ENCODE peak calls at places on chromosomes 16 and 17, in six cellular contexts. One of them, this sample, is unnamed.

GRCh38 chr16:35215287-35215686 is 1755.9 kb downstream of the TP53TG3F start:
- DNase-seq in fibroblast of villous mesenchyme: no peak
- DNase-seq in neural progenitor cell: no peak
- DNase-seq in GM06990: no peak
- DNase-seq in adrenal gland: no peak
- DNase-seq in progenitor cell of endocrine pancreas: no peak
- DNase-seq in this sample: no peak

GRCh38 chr17:83083368-83084201 is 4.2 kb downstream of the METRNL start:
- DNase-seq in fibroblast of villous mesenchyme: peak
- DNase-seq in neural progenitor cell: no peak
- DNase-seq in GM06990: no peak
- DNase-seq in adrenal gland: no peak
- DNase-seq in progenitor cell of endocrine pancreas: no peak
- DNase-seq in this sample: no peak

GRCh38 chr16:50878966-50879615 is 137.2 kb downstream of the CYLD start:
- DNase-seq in fibroblast of villous mesenchyme: no peak
- DNase-seq in neural progenitor cell: peak
- DNase-seq in GM06990: no peak
- DNase-seq in adrenal gland: no peak
- DNase-seq in progenitor cell of endocrine pancreas: no peak
- DNase-seq in this sample: peak

GRCh38 chr17:77958716-77959215 is 263 bp downstream of the TNRC6C start:
- DNase-seq in fibroblast of villous mesenchyme: no peak
- DNase-seq in neural progenitor cell: no peak
- DNase-seq in GM06990: no peak
- DNase-seq in adrenal gland: no peak
- DNase-seq in progenitor cell of endocrine pancreas: peak
- DNase-seq in this sample: no peak

GRCh38 chr17:77725851-77726250 is 232.7 kb upstream of the TNRC6C start:
- DNase-seq in fibroblast of villous mesenchyme: no peak
- DNase-seq in neural progenitor cell: no peak
- DNase-seq in GM06990: no peak
- DNase-seq in adrenal gland: peak
- DNase-seq in progenitor cell of endocrine pancreas: no peak
- DNase-seq in this sample: no peak

GRCh38 chr17:41185001-41185400 is 290 bp upstream of the KRTAP4-1 start:
- DNase-seq in fibroblast of villous mesenchyme: no peak
- DNase-seq in neural progenitor cell: no peak
- DNase-seq in GM06990: no peak
- DNase-seq in adrenal gland: no peak
- DNase-seq in progenitor cell of endocrine pancreas: no peak
- DNase-seq in this sample: no peak

GRCh38 chr16:17345043-17345442 is 125.7 kb downstream of the XYLT1 start:
- DNase-seq in fibroblast of villous mesenchyme: no peak
- DNase-seq in neural progenitor cell: no peak
- DNase-seq in GM06990: no peak
- DNase-seq in adrenal gland: peak
- DNase-seq in progenitor cell of endocrine pancreas: no peak
- DNase-seq in this sample: peak

GRCh38 chr17:6755731-6756184 is at the start of gene XAF1:
- DNase-seq in fibroblast of villous mesenchyme: peak
- DNase-seq in neural progenitor cell: no peak
- DNase-seq in GM06990: peak
- DNase-seq in adrenal gland: peak
- DNase-seq in progenitor cell of endocrine pancreas: no peak
- DNase-seq in this sample: peak

GRCh38 chr16:57600048-57600835 is 28.2 kb upstream of the ADGRG1 start:
- DNase-seq in fibroblast of villous mesenchyme: no peak
- DNase-seq in neural progenitor cell: peak
- DNase-seq in GM06990: peak
- DNase-seq in adrenal gland: peak
- DNase-seq in progenitor cell of endocrine pancreas: peak
- DNase-seq in this sample: peak

GRCh38 chr17:36665417-36665816 is 64.0 kb downstream of the MRM1 start:
- DNase-seq in fibroblast of villous mesenchyme: no peak
- DNase-seq in neural progenitor cell: no peak
- DNase-seq in GM06990: no peak
- DNase-seq in adrenal gland: no peak
- DNase-seq in progenitor cell of endocrine pancreas: no peak
- DNase-seq in this sample: no peak

GRCh38 chr17:59844884-59845594 is 47.7 kb downstream of the TUBD1 start:
- DNase-seq in fibroblast of villous mesenchyme: peak
- DNase-seq in neural progenitor cell: no peak
- DNase-seq in GM06990: no peak
- DNase-seq in adrenal gland: peak
- DNase-seq in progenitor cell of endocrine pancreas: no peak
- DNase-seq in this sample: no peak

GRCh38 chr17:76867578-76868175 is 527 bp upstream of the MGAT5B start:
- DNase-seq in fibroblast of villous mesenchyme: peak
- DNase-seq in neural progenitor cell: no peak
- DNase-seq in GM06990: no peak
- DNase-seq in adrenal gland: no peak
- DNase-seq in progenitor cell of endocrine pancreas: no peak
- DNase-seq in this sample: peak

GRCh38 chr16:66480265-66481080 is 53.4 kb downstream of the BEAN1 start:
- DNase-seq in fibroblast of villous mesenchyme: no peak
- DNase-seq in neural progenitor cell: no peak
- DNase-seq in GM06990: no peak
- DNase-seq in adrenal gland: peak
- DNase-seq in progenitor cell of endocrine pancreas: no peak
- DNase-seq in this sample: no peak

GRCh38 chr16:71626018-71626857 is at the start of gene MARVELD3:
- DNase-seq in fibroblast of villous mesenchyme: no peak
- DNase-seq in neural progenitor cell: peak
- DNase-seq in GM06990: peak
- DNase-seq in adrenal gland: no peak
- DNase-seq in progenitor cell of endocrine pancreas: peak
- DNase-seq in this sample: peak

GRCh38 chr16:62041401-62041800 is 5.2 kb upstream of the CDH8 start:
- DNase-seq in fibroblast of villous mesenchyme: peak
- DNase-seq in neural progenitor cell: peak
- DNase-seq in GM06990: no peak
- DNase-seq in adrenal gland: no peak
- DNase-seq in progenitor cell of endocrine pancreas: peak
- DNase-seq in this sample: peak

GRCh38 chr17:49290690-49291326 is 60.2 kb upstream of the PHOSPHO1 start:
- DNase-seq in fibroblast of villous mesenchyme: peak
- DNase-seq in neural progenitor cell: peak
- DNase-seq in GM06990: no peak
- DNase-seq in adrenal gland: no peak
- DNase-seq in progenitor cell of endocrine pancreas: no peak
- DNase-seq in this sample: peak

GRCh38 chr17:73641779-73642580 is 2.3 kb downstream of the SDK2 start:
- DNase-seq in fibroblast of villous mesenchyme: no peak
- DNase-seq in neural progenitor cell: peak
- DNase-seq in GM06990: no peak
- DNase-seq in adrenal gland: no peak
- DNase-seq in progenitor cell of endocrine pancreas: no peak
- DNase-seq in this sample: no peak

GRCh38 chr16:1153480-1154160 is 714 bp downstream of the CACNA1H start:
- DNase-seq in fibroblast of villous mesenchyme: no peak
- DNase-seq in neural progenitor cell: peak
- DNase-seq in GM06990: no peak
- DNase-seq in adrenal gland: no peak
- DNase-seq in progenitor cell of endocrine pancreas: no peak
- DNase-seq in this sample: no peak

GRCh38 chr16:56202036-56202435 is 10.7 kb downstream of the GNAO1 start:
- DNase-seq in fibroblast of villous mesenchyme: no peak
- DNase-seq in neural progenitor cell: no peak
- DNase-seq in GM06990: no peak
- DNase-seq in adrenal gland: no peak
- DNase-seq in progenitor cell of endocrine pancreas: no peak
- DNase-seq in this sample: no peak

GRCh38 chr16:56199164-56199563 is 7.9 kb downstream of the GNAO1 start:
- DNase-seq in fibroblast of villous mesenchyme: no peak
- DNase-seq in neural progenitor cell: no peak
- DNase-seq in GM06990: peak
- DNase-seq in adrenal gland: no peak
- DNase-seq in progenitor cell of endocrine pancreas: no peak
- DNase-seq in this sample: no peak

GRCh38 chr16:56204836-56205235 is 13.5 kb downstream of the GNAO1 start:
- DNase-seq in fibroblast of villous mesenchyme: no peak
- DNase-seq in neural progenitor cell: no peak
- DNase-seq in GM06990: no peak
- DNase-seq in adrenal gland: no peak
- DNase-seq in progenitor cell of endocrine pancreas: no peak
- DNase-seq in this sample: no peak

GRCh38 chr16:56201030-56201429 is 9.7 kb downstream of the GNAO1 start:
- DNase-seq in fibroblast of villous mesenchyme: no peak
- DNase-seq in neural progenitor cell: no peak
- DNase-seq in GM06990: no peak
- DNase-seq in adrenal gland: no peak
- DNase-seq in progenitor cell of endocrine pancreas: no peak
- DNase-seq in this sample: no peak

GRCh38 chr16:56203052-56203451 is 11.8 kb downstream of the GNAO1 start:
- DNase-seq in fibroblast of villous mesenchyme: peak
- DNase-seq in neural progenitor cell: peak
- DNase-seq in GM06990: no peak
- DNase-seq in adrenal gland: no peak
- DNase-seq in progenitor cell of endocrine pancreas: no peak
- DNase-seq in this sample: peak
- TF ChIP-seq CTCF in fibroblast of villous mesenchyme: peak
- TF ChIP-seq CTCF in neural progenitor cell: peak
- TF ChIP-seq CTCF in GM06990: peak
- TF ChIP-seq CTCF in adrenal gland: no peak
- TF ChIP-seq CTCF in progenitor cell of endocrine pancreas: peak
- TF ChIP-seq CTCF in this sample: no peak

GRCh38 chr17:80753946-80754345 is 209.3 kb downstream of the RPTOR start:
- DNase-seq in fibroblast of villous mesenchyme: no peak
- DNase-seq in neural progenitor cell: no peak
- DNase-seq in GM06990: no peak
- DNase-seq in adrenal gland: peak
- DNase-seq in progenitor cell of endocrine pancreas: no peak
- DNase-seq in this sample: no peak

GRCh38 chr17:80754846-80755245 is 210.2 kb downstream of the RPTOR start:
- DNase-seq in fibroblast of villous mesenchyme: no peak
- DNase-seq in neural progenitor cell: no peak
- DNase-seq in GM06990: no peak
- DNase-seq in adrenal gland: peak
- DNase-seq in progenitor cell of endocrine pancreas: no peak
- DNase-seq in this sample: no peak

GRCh38 chr17:80752369-80752705 is 207.7 kb downstream of the RPTOR start:
- DNase-seq in fibroblast of villous mesenchyme: peak
- DNase-seq in neural progenitor cell: no peak
- DNase-seq in GM06990: no peak
- DNase-seq in adrenal gland: no peak
- DNase-seq in progenitor cell of endocrine pancreas: no peak
- DNase-seq in this sample: no peak

GRCh38 chr17:80758793-80759673 is 214.4 kb downstream of the RPTOR start:
- DNase-seq in fibroblast of villous mesenchyme: peak
- DNase-seq in neural progenitor cell: no peak
- DNase-seq in GM06990: no peak
- DNase-seq in adrenal gland: peak
- DNase-seq in progenitor cell of endocrine pancreas: no peak
- DNase-seq in this sample: no peak

GRCh38 chr17:80755650-80756405 is 211.2 kb downstream of the RPTOR start:
- DNase-seq in fibroblast of villous mesenchyme: no peak
- DNase-seq in neural progenitor cell: no peak
- DNase-seq in GM06990: no peak
- DNase-seq in adrenal gland: no peak
- DNase-seq in progenitor cell of endocrine pancreas: no peak
- DNase-seq in this sample: no peak
- TF ChIP-seq CTCF in fibroblast of villous mesenchyme: peak
- TF ChIP-seq CTCF in neural progenitor cell: peak
- TF ChIP-seq CTCF in GM06990: peak
- TF ChIP-seq CTCF in adrenal gland: no peak
- TF ChIP-seq CTCF in progenitor cell of endocrine pancreas: peak
- TF ChIP-seq CTCF in this sample: no peak

DNA sequence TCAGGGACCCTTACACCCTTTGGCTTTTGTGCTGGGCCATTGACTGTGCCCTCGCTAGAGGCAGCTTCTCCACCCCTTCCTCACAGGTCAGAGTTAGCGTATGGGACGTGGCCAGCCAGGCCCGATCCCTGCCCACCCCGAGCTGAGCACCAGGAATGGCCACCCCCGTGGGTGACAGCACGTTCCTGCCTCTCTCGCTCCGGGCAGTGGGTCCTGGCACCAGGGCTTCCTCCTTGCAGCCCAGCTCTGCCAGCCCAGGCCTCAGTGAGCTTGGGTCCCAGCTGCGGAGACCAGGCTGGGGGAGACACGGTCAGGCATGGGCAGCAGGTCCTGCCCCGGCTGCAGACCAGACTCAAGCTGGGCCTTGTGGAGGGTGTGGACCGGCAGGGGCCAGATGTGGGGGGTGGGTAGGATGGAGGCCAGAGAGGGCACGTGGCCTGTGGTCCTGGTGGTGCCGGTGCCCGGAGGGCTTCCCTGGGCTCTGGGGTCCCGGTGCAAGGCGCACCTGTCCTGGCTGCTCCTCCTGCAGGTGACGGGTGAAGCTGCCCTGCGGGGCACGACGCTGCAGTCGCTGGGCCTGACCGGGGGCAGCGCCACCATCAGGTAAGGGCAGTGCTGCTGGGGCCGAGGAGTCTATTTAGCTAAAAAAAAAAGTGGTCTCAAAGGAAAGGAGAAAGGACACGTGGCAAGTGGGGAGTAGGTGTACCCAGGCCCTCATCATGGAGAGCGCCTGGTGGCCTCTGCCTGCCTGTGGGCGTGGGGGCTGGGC is 18.2 kb downstream of the ASPSCR1 start:
- DNase-seq in fibroblast of villous mesenchyme: no peak
- DNase-seq in neural progenitor cell: no peak
- DNase-seq in GM06990: no peak
- DNase-seq in adrenal gland: no peak
- DNase-seq in progenitor cell of endocrine pancreas: no peak
- DNase-seq in this sample: no peak
- TF ChIP-seq CTCF in fibroblast of villous mesenchyme: no peak
- TF ChIP-seq CTCF in neural progenitor cell: no peak
- TF ChIP-seq CTCF in GM06990: no peak
- TF ChIP-seq CTCF in adrenal gland: no peak
- TF ChIP-seq CTCF in progenitor cell of endocrine pancreas: no peak
- TF ChIP-seq CTCF in this sample: no peak

GRCh38 chr17:64492481-64493109 is 4.3 kb downstream of the POLG2 start:
- DNase-seq in fibroblast of villous mesenchyme: peak
- DNase-seq in neural progenitor cell: no peak
- DNase-seq in GM06990: no peak
- DNase-seq in adrenal gland: no peak
- DNase-seq in progenitor cell of endocrine pancreas: no peak
- DNase-seq in this sample: no peak
- TF ChIP-seq CTCF in fibroblast of villous mesenchyme: peak
- TF ChIP-seq CTCF in neural progenitor cell: peak
- TF ChIP-seq CTCF in GM06990: peak
- TF ChIP-seq CTCF in adrenal gland: peak
- TF ChIP-seq CTCF in progenitor cell of endocrine pancreas: peak
- TF ChIP-seq CTCF in this sample: no peak

GRCh38 chr17:29384901-29385300 is 5.3 kb upstream of the TAOK1 start:
- DNase-seq in fibroblast of villous mesenchyme: no peak
- DNase-seq in neural progenitor cell: no peak
- DNase-seq in GM06990: no peak
- DNase-seq in adrenal gland: no peak
- DNase-seq in progenitor cell of endocrine pancreas: no peak
- DNase-seq in this sample: no peak
- TF ChIP-seq CTCF in fibroblast of villous mesenchyme: no peak
- TF ChIP-seq CTCF in neural progenitor cell: no peak
- TF ChIP-seq CTCF in GM06990: no peak
- TF ChIP-seq CTCF in adrenal gland: no peak
- TF ChIP-seq CTCF in progenitor cell of endocrine pancreas: no peak
- TF ChIP-seq CTCF in this sample: no peak